ENCODE peak calls at places on chromosomes 2 and 18, in five cellular contexts. One of them, this sample, is unnamed.

GRCh38 chr2:174527959-174528358 is 41.1 kb upstream of the GPR155 start:
- DNase-seq in GM23248: no peak
- DNase-seq in PC-3: no peak
- DNase-seq in HCT116: no peak
- DNase-seq in MM.1S: no peak
- DNase-seq in this sample: no peak

GRCh38 chr2:226169751-226170581 is 629.7 kb downstream of the IRS1 start:
- DNase-seq in GM23248: no peak
- DNase-seq in PC-3: no peak
- DNase-seq in MM.1S: no peak
- DNase-seq in HCT116: no peak
- DNase-seq in this sample: no peak

GRCh38 chr2:68811364-68811763 is 59.8 kb downstream of the BMP10 start:
- DNase-seq in GM23248: peak; percentile 33
- DNase-seq in PC-3: peak; percentile 30
- DNase-seq in HCT116: no peak
- DNase-seq in MM.1S: no peak
- DNase-seq in this sample: no peak

GRCh38 chr18:9901377-9901776 is 12.4 kb upstream of the VAPA start:
- DNase-seq in PC-3: no peak
- DNase-seq in HCT116: no peak
- DNase-seq in MM.1S: no peak
- DNase-seq in GM23248: no peak
- DNase-seq in this sample: no peak

GRCh38 chr2:173831312-173832229 is 133.6 kb downstream of the SP3 start:
- DNase-seq in GM23248: peak; percentile 54
- DNase-seq in HCT116: no peak
- DNase-seq in PC-3: no peak
- DNase-seq in MM.1S: no peak
- DNase-seq in this sample: peak; percentile 11

GRCh38 chr2:178271629-178272333 is 77.5 kb downstream of the OSBPL6 start:
- DNase-seq in MM.1S: no peak
- DNase-seq in GM23248: peak; percentile 81
- DNase-seq in HCT116: no peak
- DNase-seq in PC-3: no peak
- DNase-seq in this sample: no peak

GRCh38 chr2:21175895-21176646 is 52.3 kb downstream of the TDRD15 start:
- DNase-seq in HCT116: no peak
- DNase-seq in MM.1S: peak; percentile 7
- DNase-seq in PC-3: peak; percentile 12
- DNase-seq in GM23248: no peak
- DNase-seq in this sample: peak; percentile 26

GRCh38 chr2:189791338-189792042 is 7.2 kb downstream of the PMS1 start:
- DNase-seq in HCT116: no peak
- DNase-seq in PC-3: no peak
- DNase-seq in GM23248: no peak
- DNase-seq in MM.1S: peak; percentile 59
- DNase-seq in this sample: no peak

GRCh38 chr18:79887181-79888000 is 64.1 kb downstream of the SLC66A2 start:
- DNase-seq in HCT116: no peak
- DNase-seq in MM.1S: no peak
- DNase-seq in PC-3: no peak
- DNase-seq in GM23248: no peak
- DNase-seq in this sample: no peak

GRCh38 chr18:13577091-13577697 is 149.2 kb downstream of the FAM210A start:
- DNase-seq in MM.1S: no peak
- DNase-seq in HCT116: no peak
- DNase-seq in PC-3: peak; percentile 22
- DNase-seq in GM23248: peak; percentile 75
- DNase-seq in this sample: no peak

GRCh38 chr2:70685771-70686171 is 82.2 kb downstream of the ADD2 start:
- DNase-seq in MM.1S: no peak
- DNase-seq in PC-3: no peak
- DNase-seq in GM23248: no peak
- DNase-seq in HCT116: no peak
- DNase-seq in this sample: no peak

GRCh38 chr2:70663411-70663810 is 104.6 kb downstream of the ADD2 start:
- DNase-seq in HCT116: no peak
- DNase-seq in MM.1S: no peak
- DNase-seq in PC-3: no peak
- DNase-seq in GM23248: no peak
- DNase-seq in this sample: no peak

GRCh38 chr2:238240761-238241711 is 1.2 kb upstream of the HES6 start:
- DNase-seq in GM23248: peak; percentile 35
- DNase-seq in HCT116: peak; percentile 41
- DNase-seq in MM.1S: peak; percentile 91
- DNase-seq in PC-3: peak; percentile 70
- DNase-seq in this sample: peak; percentile 96

GRCh38 chr2:67054725-67055124 is 342.4 kb upstream of the ETAA1 start:
- DNase-seq in PC-3: no peak
- DNase-seq in MM.1S: no peak
- DNase-seq in GM23248: no peak
- DNase-seq in HCT116: no peak
- DNase-seq in this sample: no peak

GRCh38 chr2:195656859-195657633 is at the start of gene SLC39A10:
- DNase-seq in GM23248: peak; percentile 99
- DNase-seq in PC-3: peak; percentile 99
- DNase-seq in HCT116: peak; percentile 95
- DNase-seq in MM.1S: peak; percentile 96
- DNase-seq in this sample: peak; percentile 97

GRCh38 chr2:180652794-180653193 is 327.6 kb upstream of the UBE2E3 start:
- DNase-seq in PC-3: no peak
- DNase-seq in MM.1S: no peak
- DNase-seq in HCT116: no peak
- DNase-seq in GM23248: no peak
- DNase-seq in this sample: no peak

GRCh38 chr2:119680457-119681195 is 1.6 kb downstream of the TMEM177 start:
- DNase-seq in PC-3: no peak
- DNase-seq in MM.1S: no peak
- DNase-seq in GM23248: no peak
- DNase-seq in HCT116: no peak
- DNase-seq in this sample: no peak

GRCh38 chr2:128668946-128669345 is 350.3 kb upstream of the HS6ST1 start:
- DNase-seq in GM23248: no peak
- DNase-seq in HCT116: no peak
- DNase-seq in MM.1S: no peak
- DNase-seq in PC-3: no peak
- DNase-seq in this sample: no peak

GRCh38 chr2:150425121-150425559 is 62.3 kb downstream of the RND3 start:
- DNase-seq in MM.1S: no peak
- DNase-seq in HCT116: no peak
- DNase-seq in PC-3: no peak
- DNase-seq in GM23248: peak; percentile 7
- DNase-seq in this sample: peak; percentile 72

GRCh38 chr2:238564286-238564920 is 137.7 kb downstream of the ASB1 start:
- DNase-seq in PC-3: no peak
- DNase-seq in HCT116: no peak
- DNase-seq in GM23248: no peak
- DNase-seq in MM.1S: no peak
- DNase-seq in this sample: no peak

GRCh38 chr18:25136416-25137132 is 215.4 kb downstream of the ZNF521 start:
- DNase-seq in MM.1S: no peak
- DNase-seq in PC-3: no peak
- DNase-seq in GM23248: peak; percentile 26
- DNase-seq in HCT116: no peak
- DNase-seq in this sample: no peak

GRCh38 chr18:47930844-47931706 is 616 bp upstream of the SMAD2 start:
- DNase-seq in GM23248: peak; percentile 99
- DNase-seq in MM.1S: peak; percentile 97
- DNase-seq in PC-3: peak; percentile 80
- DNase-seq in HCT116: peak; percentile 85
- DNase-seq in this sample: peak; percentile 99

GRCh38 chr2:100691846-100692245 is 128.1 kb upstream of the NPAS2 start:
- DNase-seq in GM23248: no peak
- DNase-seq in PC-3: no peak
- DNase-seq in MM.1S: no peak
- DNase-seq in HCT116: no peak
- DNase-seq in this sample: no peak

GRCh38 chr2:218717262-218717661 is 6.6 kb downstream of the TTLL4 start:
- DNase-seq in PC-3: peak; percentile 79
- DNase-seq in HCT116: no peak
- DNase-seq in MM.1S: no peak
- DNase-seq in GM23248: peak; percentile 47
- DNase-seq in this sample: no peak

GRCh38 chr2:179614121-179614520 is 247.3 kb downstream of the ZNF385B start:
- DNase-seq in HCT116: no peak
- DNase-seq in GM23248: peak; percentile 58
- DNase-seq in MM.1S: no peak
- DNase-seq in PC-3: no peak
- DNase-seq in this sample: no peak

GRCh38 chr2:112529751-112530150 is 12.5 kb upstream of the POLR1B start:
- DNase-seq in MM.1S: no peak
- DNase-seq in HCT116: no peak
- DNase-seq in PC-3: no peak
- DNase-seq in GM23248: no peak
- DNase-seq in this sample: no peak

GRCh38 chr18:70454705-70455322 is 166.0 kb downstream of the SOCS6 start:
- DNase-seq in HCT116: peak; percentile 67
- DNase-seq in PC-3: peak; percentile 81
- DNase-seq in GM23248: peak; percentile 85
- DNase-seq in MM.1S: peak; percentile 60
- DNase-seq in this sample: peak; percentile 71

GRCh38 chr18:40152859-40153258 is 1802.2 kb upstream of the PIK3C3 start:
- DNase-seq in PC-3: peak; percentile 8
- DNase-seq in HCT116: no peak
- DNase-seq in GM23248: peak; percentile 61
- DNase-seq in MM.1S: no peak
- DNase-seq in this sample: no peak

GRCh38 chr2:138137949-138138348 is 173.7 kb downstream of the HNMT start:
- DNase-seq in MM.1S: no peak
- DNase-seq in PC-3: no peak
- DNase-seq in GM23248: no peak
- DNase-seq in HCT116: no peak
- DNase-seq in this sample: no peak

GRCh38 chr2:28896906-28897305 is 2.4 kb downstream of the WDR43 start:
- DNase-seq in MM.1S: no peak
- DNase-seq in HCT116: no peak
- DNase-seq in PC-3: peak; percentile 73
- DNase-seq in GM23248: peak; percentile 91
- DNase-seq in this sample: no peak

GRCh38 chr18:37432796-37433195 is 132.8 kb downstream of the CELF4 start:
- DNase-seq in HCT116: no peak
- DNase-seq in GM23248: no peak
- DNase-seq in PC-3: no peak
- DNase-seq in MM.1S: no peak
- DNase-seq in this sample: no peak

GRCh38 chr2:43714164-43714563 is 37.9 kb upstream of the C1GALT1C1L start:
- DNase-seq in GM23248: peak; percentile 77
- DNase-seq in MM.1S: no peak
- DNase-seq in HCT116: no peak
- DNase-seq in PC-3: peak; percentile 51
- DNase-seq in this sample: no peak

GRCh38 chr2:56100791-56101312 is 82.9 kb upstream of the CCDC85A start:
- DNase-seq in HCT116: no peak
- DNase-seq in PC-3: no peak
- DNase-seq in MM.1S: peak; percentile 25
- DNase-seq in GM23248: no peak
- DNase-seq in this sample: no peak

GRCh38 chr2:237449193-237449797 is 35.3 kb upstream of the COL6A3 start:
- DNase-seq in PC-3: no peak
- DNase-seq in GM23248: peak; percentile 68
- DNase-seq in MM.1S: no peak
- DNase-seq in HCT116: no peak
- DNase-seq in this sample: no peak

DNA sequence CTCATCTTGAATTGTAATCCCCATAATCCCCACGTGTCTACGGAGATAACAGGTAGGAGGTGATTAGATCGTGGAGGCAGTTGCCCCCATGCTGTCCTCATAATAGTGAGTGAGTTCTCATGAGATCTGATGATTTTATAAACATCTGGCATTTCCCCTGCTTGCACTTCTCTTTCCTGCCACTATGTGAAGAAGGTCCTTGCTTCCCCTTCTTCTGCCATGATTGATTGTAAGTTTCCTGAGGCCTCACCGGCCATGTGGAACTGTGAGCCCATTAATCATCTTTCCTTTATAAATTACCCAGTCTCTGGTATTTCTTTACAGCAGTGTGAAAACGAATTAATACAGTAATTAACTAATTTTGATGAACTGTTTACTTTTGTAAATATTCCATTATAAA is 582.5 kb downstream of the TSN start:
- DNase-seq in PC-3: no peak
- DNase-seq in GM23248: no peak
- DNase-seq in MM.1S: no peak
- DNase-seq in HCT116: no peak
- DNase-seq in this sample: no peak
- TF ChIP-seq EZH2phosphoT487 in PC-3: no peak
- TF ChIP-seq EZH2phosphoT487 in GM23248: no peak
- TF ChIP-seq EZH2phosphoT487 in MM.1S: no peak
- TF ChIP-seq EZH2phosphoT487 in HCT116: no peak
- TF ChIP-seq EZH2phosphoT487 in this sample: no peak

DNA sequence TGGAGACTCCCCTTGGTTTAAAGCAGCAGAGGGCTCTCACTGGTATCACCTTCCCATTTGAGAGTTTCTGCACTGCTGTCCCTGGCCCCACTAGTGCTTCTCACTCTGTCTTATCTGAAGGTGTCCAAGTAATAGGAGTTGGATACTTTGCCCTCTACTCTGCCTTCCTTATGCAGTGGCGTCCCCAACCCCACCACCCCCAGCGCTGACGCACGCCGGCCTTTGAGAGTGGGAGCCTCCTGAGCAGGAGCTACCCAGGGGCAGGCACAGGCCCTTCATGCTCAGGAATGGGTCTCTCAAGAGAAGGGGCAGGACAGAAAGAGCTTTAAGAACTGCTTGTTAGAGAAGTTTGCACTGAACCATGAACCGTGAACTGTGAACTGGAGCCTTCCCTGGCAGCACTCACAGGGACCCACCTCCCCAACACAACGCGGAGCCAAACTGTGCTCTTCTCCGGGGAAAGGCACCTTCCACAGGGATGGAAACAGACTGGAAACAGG is 3.3 kb downstream of the CIB4 start:
- DNase-seq in HCT116: no peak
- DNase-seq in GM23248: no peak
- DNase-seq in MM.1S: no peak
- DNase-seq in PC-3: no peak
- DNase-seq in this sample: no peak
- TF ChIP-seq EZH2 in HCT116: no peak
- TF ChIP-seq EZH2 in GM23248: no peak
- TF ChIP-seq EZH2 in MM.1S: no peak
- TF ChIP-seq EZH2 in PC-3: no peak
- TF ChIP-seq EZH2 in this sample: no peak

DNA sequence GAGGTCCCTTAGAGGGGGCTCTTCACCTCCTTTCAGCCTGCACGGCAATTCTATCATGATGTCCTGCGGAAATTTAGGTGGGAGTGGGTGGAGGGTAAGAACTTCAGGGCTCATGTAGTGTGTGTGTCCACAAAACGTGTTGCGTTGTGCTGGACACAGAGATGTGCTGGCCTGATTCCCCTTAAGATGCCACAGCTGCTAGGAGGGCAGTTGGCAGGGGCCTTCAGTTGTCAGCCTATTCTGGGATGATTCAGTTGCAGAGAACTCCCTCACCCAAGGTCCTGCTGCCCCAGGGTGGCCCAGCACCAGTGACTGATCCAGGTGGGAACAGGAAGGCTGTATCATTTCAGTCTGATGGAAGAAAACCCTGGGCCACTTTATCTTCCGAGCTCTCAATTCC is 1.0 kb upstream of the HJURP start:
- DNase-seq in MM.1S: no peak
- DNase-seq in PC-3: no peak
- DNase-seq in HCT116: no peak
- DNase-seq in GM23248: no peak
- DNase-seq in this sample: no peak
- H3K9ac ChIP-seq in MM.1S: no peak overlapping the region
- H3K9ac ChIP-seq in PC-3: no peak overlapping the region
- H3K9ac ChIP-seq in HCT116: peak overlapping the region; percentile 99
- H3K9ac ChIP-seq in GM23248: peak overlapping the region; percentile 80
- H3K9ac ChIP-seq in this sample: no peak overlapping the region

GRCh38 chr2:30218814-30219213 is 12.5 kb upstream of the LBH start:
- DNase-seq in MM.1S: no peak
- DNase-seq in HCT116: peak; percentile 92
- DNase-seq in GM23248: no peak
- DNase-seq in PC-3: peak; percentile 71
- DNase-seq in this sample: no peak
- TF ChIP-seq EZH2phosphoT487 in MM.1S: no peak
- TF ChIP-seq EZH2phosphoT487 in HCT116: no peak
- TF ChIP-seq EZH2phosphoT487 in GM23248: no peak
- TF ChIP-seq EZH2phosphoT487 in PC-3: no peak
- TF ChIP-seq EZH2phosphoT487 in this sample: no peak

This sample was measured in neural progenitor cell.